ENCODE peak calls at places on chromosomes 4 and X, in five cellular contexts. One of them, this sample, is unnamed. For H3K4me1, the result is how much of the 10 kb centered on the place peaks cover.

GRCh38 chr4:30903493-30903892 is 183.3 kb downstream of the PCDH7 start:
- DNase-seq in mucosa of descending colon: no peak
- DNase-seq in stomach: no peak
- DNase-seq in pancreas: no peak
- DNase-seq in A549: no peak
- DNase-seq in this sample: no peak

GRCh38 chr4:33709247-33709646 is 2535.1 kb downstream of the ARAP2 start:
- DNase-seq in mucosa of descending colon: no peak
- DNase-seq in stomach: no peak
- DNase-seq in pancreas: no peak
- DNase-seq in A549: no peak
- DNase-seq in this sample: no peak

GRCh38 chrX:55487143-55487542 is 2.5 kb downstream of the USP51 start:
- DNase-seq in mucosa of descending colon: no peak
- DNase-seq in stomach: no peak
- DNase-seq in pancreas: no peak
- DNase-seq in A549: no peak
- DNase-seq in this sample: no peak

GRCh38 chrX:148135738-148136137 is 154.6 kb downstream of the FMR1NB start:
- DNase-seq in mucosa of descending colon: no peak
- DNase-seq in stomach: no peak
- DNase-seq in pancreas: no peak
- DNase-seq in A549: no peak
- DNase-seq in this sample: no peak

GRCh38 chrX:3962511-3963350 is 249.3 kb upstream of the PRKX start:
- DNase-seq in mucosa of descending colon: no peak
- DNase-seq in stomach: no peak
- DNase-seq in pancreas: no peak
- DNase-seq in A549: peak
- DNase-seq in this sample: peak

GRCh38 chrX:300334-300733 is 18.3 kb downstream of the GTPBP6 start:
- DNase-seq in mucosa of descending colon: no peak
- DNase-seq in stomach: no peak
- DNase-seq in pancreas: no peak
- DNase-seq in A549: no peak
- DNase-seq in this sample: no peak

GRCh38 chrX:150683536-150684146 is 9.6 kb upstream of the MTMR1 start:
- DNase-seq in mucosa of descending colon: no peak
- DNase-seq in stomach: no peak
- DNase-seq in pancreas: no peak
- DNase-seq in A549: peak
- DNase-seq in this sample: peak

GRCh38 chr4:86543560-86544312 is 50.4 kb upstream of the PTPN13 start:
- DNase-seq in mucosa of descending colon: no peak
- DNase-seq in stomach: no peak
- DNase-seq in pancreas: no peak
- DNase-seq in A549: no peak
- DNase-seq in this sample: no peak

GRCh38 chr4:184343400-184344177 is 125.9 kb upstream of the ENPP6 start:
- DNase-seq in mucosa of descending colon: peak
- DNase-seq in stomach: peak
- DNase-seq in pancreas: no peak
- DNase-seq in A549: peak
- DNase-seq in this sample: peak

GRCh38 chrX:37818031-37818430 is 29.3 kb downstream of the DYNLT3 start:
- DNase-seq in mucosa of descending colon: no peak
- DNase-seq in stomach: no peak
- DNase-seq in pancreas: no peak
- DNase-seq in A549: no peak
- DNase-seq in this sample: peak

GRCh38 chrX:51047950-51048349 is 137.4 kb downstream of the BMP15 start:
- DNase-seq in mucosa of descending colon: no peak
- DNase-seq in stomach: no peak
- DNase-seq in pancreas: no peak
- DNase-seq in A549: no peak
- DNase-seq in this sample: no peak

GRCh38 chr4:112099701-112100289 is 45.5 kb upstream of the FAM241A start:
- DNase-seq in mucosa of descending colon: no peak
- DNase-seq in stomach: no peak
- DNase-seq in pancreas: no peak
- DNase-seq in A549: peak
- DNase-seq in this sample: peak

GRCh38 chr4:144355809-144356757 is 215.6 kb upstream of the GYPA start:
- DNase-seq in mucosa of descending colon: no peak
- DNase-seq in stomach: no peak
- DNase-seq in pancreas: no peak
- DNase-seq in A549: peak
- DNase-seq in this sample: peak

GRCh38 chrX:85327060-85327333 is 52.5 kb downstream of the POF1B start:
- DNase-seq in mucosa of descending colon: no peak
- DNase-seq in stomach: no peak
- DNase-seq in pancreas: peak
- DNase-seq in A549: no peak
- DNase-seq in this sample: no peak

GRCh38 chrX:8748855-8749254 is 16.9 kb upstream of the ANOS1 start:
- DNase-seq in mucosa of descending colon: no peak
- DNase-seq in stomach: no peak
- DNase-seq in pancreas: no peak
- DNase-seq in A549: peak
- DNase-seq in this sample: peak

GRCh38 chrX:121169099-121170035 is 122.0 kb downstream of the GLUD2 start:
- DNase-seq in mucosa of descending colon: no peak
- DNase-seq in stomach: no peak
- DNase-seq in pancreas: no peak
- DNase-seq in A549: no peak
- DNase-seq in this sample: no peak

GRCh38 chr4:114780205-114780604 is 181.6 kb downstream of the UGT8 start:
- DNase-seq in mucosa of descending colon: no peak
- DNase-seq in stomach: no peak
- DNase-seq in pancreas: no peak
- DNase-seq in A549: peak
- DNase-seq in this sample: peak

GRCh38 chr4:114386637-114387233 is 211.9 kb upstream of the UGT8 start:
- DNase-seq in mucosa of descending colon: no peak
- DNase-seq in stomach: no peak
- DNase-seq in pancreas: no peak
- DNase-seq in A549: peak
- DNase-seq in this sample: peak

GRCh38 chrX:121902463-121902862 is 855.1 kb downstream of the GLUD2 start:
- DNase-seq in mucosa of descending colon: no peak
- DNase-seq in stomach: no peak
- DNase-seq in pancreas: no peak
- DNase-seq in A549: no peak
- DNase-seq in this sample: no peak

GRCh38 chr4:157791236-157791635 is 381.6 kb downstream of the GASK1B start:
- DNase-seq in mucosa of descending colon: no peak
- DNase-seq in stomach: no peak
- DNase-seq in pancreas: no peak
- DNase-seq in A549: no peak
- DNase-seq in this sample: no peak

GRCh38 chrX:10577863-10578262 is 42.5 kb downstream of the MID1 start:
- DNase-seq in mucosa of descending colon: no peak
- DNase-seq in stomach: no peak
- DNase-seq in pancreas: no peak
- DNase-seq in A549: no peak
- DNase-seq in this sample: peak

GRCh38 chr4:179116011-179116410 is 1673.8 kb upstream of the AGA start:
- DNase-seq in mucosa of descending colon: no peak
- DNase-seq in stomach: no peak
- DNase-seq in pancreas: no peak
- DNase-seq in A549: no peak
- DNase-seq in this sample: no peak

GRCh38 chr4:85707591-85707990 is 232.6 kb downstream of the ARHGAP24 start:
- DNase-seq in mucosa of descending colon: no peak
- DNase-seq in stomach: no peak
- DNase-seq in pancreas: no peak
- DNase-seq in A549: no peak
- DNase-seq in this sample: peak

GRCh38 chr4:23614284-23614892 is 275.5 kb downstream of the PPARGC1A start:
- DNase-seq in mucosa of descending colon: no peak
- DNase-seq in stomach: no peak
- DNase-seq in pancreas: no peak
- DNase-seq in A549: peak
- DNase-seq in this sample: peak

GRCh38 chr4:77104405-77105292 is 28.9 kb upstream of the CCNI start:
- DNase-seq in mucosa of descending colon: peak
- DNase-seq in stomach: peak
- DNase-seq in pancreas: peak
- DNase-seq in A549: no peak
- DNase-seq in this sample: peak

GRCh38 chr4:153564630-153565525 is 98.7 kb downstream of the TMEM131L start:
- DNase-seq in mucosa of descending colon: no peak
- DNase-seq in stomach: peak
- DNase-seq in pancreas: no peak
- DNase-seq in A549: peak
- DNase-seq in this sample: peak

GRCh38 chrX:95057341-95057740 is 1383.3 kb downstream of the FAM133A start:
- DNase-seq in mucosa of descending colon: no peak
- DNase-seq in stomach: no peak
- DNase-seq in pancreas: no peak
- DNase-seq in A549: no peak
- DNase-seq in this sample: no peak

GRCh38 chr4:58453956-58454355 is 1343.8 kb upstream of the IGFBP7 start:
- DNase-seq in mucosa of descending colon: no peak
- DNase-seq in stomach: no peak
- DNase-seq in pancreas: no peak
- DNase-seq in A549: no peak
- DNase-seq in this sample: no peak

GRCh38 chr4:18318682-18319410 is 297.3 kb upstream of the LCORL start:
- DNase-seq in mucosa of descending colon: no peak
- DNase-seq in stomach: peak
- DNase-seq in pancreas: peak
- DNase-seq in A549: no peak
- DNase-seq in this sample: peak

GRCh38 chr4:40466789-40467188 is 131.7 kb downstream of the CHRNA9 start:
- DNase-seq in mucosa of descending colon: no peak
- DNase-seq in stomach: no peak
- DNase-seq in pancreas: no peak
- DNase-seq in A549: no peak
- DNase-seq in this sample: no peak

GRCh38 chrX:14528629-14529287 is 578 bp upstream of the GLRA2 start:
- DNase-seq in mucosa of descending colon: peak
- DNase-seq in stomach: peak
- DNase-seq in pancreas: peak
- DNase-seq in A549: peak
- DNase-seq in this sample: peak

GRCh38 chrX:149467920-149468319 is 37.2 kb downstream of the IDS start:
- DNase-seq in mucosa of descending colon: no peak
- DNase-seq in stomach: no peak
- DNase-seq in pancreas: no peak
- DNase-seq in A549: no peak
- DNase-seq in this sample: no peak

GRCh38 chr4:150108693-150109092 is 30.4 kb downstream of the DCLK2 start:
- DNase-seq in mucosa of descending colon: no peak
- DNase-seq in stomach: no peak
- DNase-seq in pancreas: no peak
- DNase-seq in A549: no peak
- DNase-seq in this sample: no peak

GRCh38 chr4:107689912-107690587 is 30.0 kb downstream of the PAPSS1 start:
- DNase-seq in mucosa of descending colon: no peak
- DNase-seq in stomach: no peak
- DNase-seq in pancreas: no peak
- DNase-seq in A549: peak
- DNase-seq in this sample: no peak

GRCh38 chr4:14887842-14888433 is 114.3 kb upstream of the CPEB2 start:
- DNase-seq in mucosa of descending colon: no peak
- DNase-seq in stomach: no peak
- DNase-seq in pancreas: no peak
- DNase-seq in A549: no peak
- DNase-seq in this sample: no peak

GRCh38 chr4:109572154-109572553 is 12.1 kb downstream of the MCUB start:
- DNase-seq in mucosa of descending colon: no peak
- DNase-seq in stomach: no peak
- DNase-seq in pancreas: no peak
- DNase-seq in A549: no peak
- DNase-seq in this sample: no peak

GRCh38 chr4:109574443-109574850 is 14.4 kb downstream of the MCUB start:
- DNase-seq in mucosa of descending colon: no peak
- DNase-seq in stomach: no peak
- DNase-seq in pancreas: no peak
- DNase-seq in A549: peak
- DNase-seq in this sample: peak

GRCh38 chr4:109574931-109575804 is 15.1 kb downstream of the MCUB start:
- DNase-seq in mucosa of descending colon: no peak
- DNase-seq in stomach: no peak
- DNase-seq in pancreas: no peak
- DNase-seq in A549: no peak
- DNase-seq in this sample: no peak

GRCh38 chr4:109576462-109576861 is 16.4 kb downstream of the MCUB start:
- DNase-seq in mucosa of descending colon: no peak
- DNase-seq in stomach: no peak
- DNase-seq in pancreas: no peak
- DNase-seq in A549: no peak
- DNase-seq in this sample: peak

DNA sequence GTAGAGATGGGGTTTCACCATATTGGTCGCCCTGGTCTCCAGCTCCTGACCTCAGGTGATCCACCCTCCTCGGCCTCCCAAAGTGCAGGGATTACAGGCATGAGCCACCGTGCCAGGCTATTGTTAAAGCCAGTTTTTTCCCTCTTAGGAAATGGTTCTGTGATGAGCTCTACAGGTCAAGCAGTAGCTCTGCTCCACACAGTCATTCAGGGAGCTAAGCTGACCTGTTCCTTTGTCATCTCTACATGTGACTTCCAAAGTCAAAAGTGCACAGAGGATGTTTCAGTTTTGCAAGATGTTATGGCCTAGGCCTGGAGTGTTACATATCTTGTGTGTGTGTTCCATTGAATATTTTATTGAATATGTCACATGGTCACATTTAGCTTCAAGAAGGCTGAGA is 11.4 kb downstream of the MCUB start:
- DNase-seq in mucosa of descending colon: no peak
- DNase-seq in stomach: no peak
- DNase-seq in pancreas: no peak
- DNase-seq in A549: no peak
- DNase-seq in this sample: no peak
- H3K4me1 ChIP-seq in mucosa of descending colon: under half
- H3K4me1 ChIP-seq in stomach: under half
- H3K4me1 ChIP-seq in pancreas: under half
- H3K4me1 ChIP-seq in A549: under half
- H3K4me1 ChIP-seq in this sample: under half

GRCh38 chr4:159175165-159175988 is 72.5 kb downstream of the RAPGEF2 start:
- DNase-seq in mucosa of descending colon: no peak
- DNase-seq in stomach: peak
- DNase-seq in pancreas: no peak
- DNase-seq in A549: peak
- DNase-seq in this sample: peak
- H3K4me1 ChIP-seq in mucosa of descending colon: under half
- H3K4me1 ChIP-seq in stomach: half or more
- H3K4me1 ChIP-seq in pancreas: under half
- H3K4me1 ChIP-seq in A549: half or more
- H3K4me1 ChIP-seq in this sample: under half

GRCh38 chr4:139153411-139154133 is 23.4 kb downstream of the ELF2 start:
- DNase-seq in mucosa of descending colon: no peak
- DNase-seq in stomach: no peak
- DNase-seq in pancreas: no peak
- DNase-seq in A549: no peak
- DNase-seq in this sample: no peak
- H3K4me1 ChIP-seq in mucosa of descending colon: under half
- H3K4me1 ChIP-seq in stomach: under half
- H3K4me1 ChIP-seq in pancreas: under half
- H3K4me1 ChIP-seq in A549: under half
- H3K4me1 ChIP-seq in this sample: under half

GRCh38 chr4:69038582-69038981 is 57.7 kb upstream of the UGT2B7 start:
- DNase-seq in mucosa of descending colon: no peak
- DNase-seq in stomach: no peak
- DNase-seq in pancreas: no peak
- DNase-seq in A549: peak
- DNase-seq in this sample: peak
- H3K4me1 ChIP-seq in mucosa of descending colon: under half
- H3K4me1 ChIP-seq in stomach: under half
- H3K4me1 ChIP-seq in pancreas: under half
- H3K4me1 ChIP-seq in A549: under half
- H3K4me1 ChIP-seq in this sample: under half